ENCODE peak calls at places on chromosomes 5 and 9, in nine cellular contexts. V, N, J, X, E, K, Y, U and G are unnamed samples.

GRCh38 chr5:169663537-169663936 is 26.5 kb downstream of the DOCK2 start:
- DNase-seq in U (no peak), J (no peak), K (no peak), E (no peak), X (no peak), V (no peak), N (no peak), Y (no peak), G (no peak)

GRCh38 chr5:64680289-64680688 is 10.0 kb upstream of the SHISAL2B start:
- DNase-seq in Y (peak; percentile 20), V (no peak), K (peak; percentile 17), N (no peak), X (no peak), U (no peak), E (no peak), J (no peak), G (no peak)

GRCh38 chr5:107383414-107383813 is 287.3 kb downstream of the EFNA5 start:
- DNase-seq in Y (no peak), N (no peak), K (no peak), E (no peak), V (no peak), U (no peak), X (no peak), J (no peak), G (no peak)

GRCh38 chr5:140145818-140146522 is 20.2 kb downstream of the IGIP start:
- DNase-seq in K (peak; percentile 93), N (peak; percentile 61), Y (peak; percentile 76), U (peak; percentile 67), J (peak; percentile 64), E (peak; percentile 59), X (peak; percentile 69), V (peak; percentile 58), G (peak; percentile 57)

GRCh38 chr5:50415912-50416311 is 25.2 kb downstream of the EMB start:
- DNase-seq in E (no peak), Y (no peak), U (no peak), V (no peak), N (no peak), K (no peak), J (no peak), X (no peak), G (no peak)

GRCh38 chr5:56729488-56729887 is 85.9 kb upstream of the MAP3K1 start:
- DNase-seq in V (no peak), K (no peak), X (no peak), E (no peak), U (no peak), Y (no peak), N (no peak), J (no peak), G (no peak)

GRCh38 chr5:168356592-168356991 is 65.1 kb downstream of the WWC1 start:
- DNase-seq in Y (no peak), E (no peak), V (no peak), X (no peak), N (no peak), J (no peak), U (no peak), K (no peak), G (no peak)

GRCh38 chr5:140795259-140795641 is 598 bp downstream of the PCDHA2 start:
- DNase-seq in K (peak; percentile 54), X (no peak), V (no peak), Y (no peak), U (peak; percentile 7), N (no peak), E (no peak), J (no peak), G (no peak)

GRCh38 chr5:38105231-38105570 is 153.2 kb upstream of the EGFLAM start:
- DNase-seq in U (no peak), Y (no peak), J (no peak), X (no peak), V (no peak), E (no peak), N (no peak), K (no peak), G (no peak)

DNA sequence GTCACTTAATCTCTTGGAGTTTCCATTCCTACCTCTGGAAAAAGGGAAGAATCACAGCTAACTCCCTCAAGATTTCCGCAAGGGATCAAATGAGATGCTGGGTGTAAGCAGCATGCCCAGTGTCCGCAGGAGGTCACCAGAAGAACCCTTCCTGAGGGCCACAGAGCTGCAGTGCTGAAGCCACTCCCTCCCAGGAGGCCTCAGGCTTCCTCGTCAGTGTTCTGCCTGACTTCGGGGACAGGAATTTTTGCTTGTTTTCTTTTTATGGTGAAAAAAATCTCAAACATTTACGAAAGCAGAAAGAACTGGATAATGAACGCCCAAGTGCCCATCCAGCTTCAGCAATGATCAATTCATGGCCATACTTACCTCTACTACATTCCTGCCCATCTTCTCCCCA is 183.0 kb downstream of the CDK5RAP2 start:
- DNase-seq in U (no peak), N (no peak), X (no peak), K (no peak), J (no peak), E (no peak), V (no peak), Y (no peak), G (no peak)
- TF ChIP-seq CTCF in U (no peak), N (no peak), X (no peak), K (no peak), J (no peak), E (no peak), V (no peak), Y (no peak), G (no peak)

DNA sequence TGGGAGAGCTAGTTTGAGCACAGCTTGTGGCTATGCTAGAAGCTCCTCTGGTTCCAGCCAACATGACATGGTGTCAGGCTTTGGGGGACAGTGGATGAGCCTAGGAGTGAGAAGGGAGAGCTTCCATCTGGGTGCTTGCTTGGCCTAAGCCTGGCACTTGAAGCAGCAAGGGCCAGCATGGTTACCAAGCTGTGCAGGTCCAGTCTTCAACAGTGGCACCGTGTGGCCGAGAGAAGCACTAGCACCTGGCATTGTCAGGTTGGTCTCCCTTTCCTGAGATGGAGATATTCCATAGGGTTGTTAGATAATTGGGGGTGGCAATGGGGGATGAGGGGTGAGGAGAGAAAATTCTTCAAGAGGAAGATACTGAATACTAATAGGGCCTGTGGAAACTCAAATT is 261.9 kb downstream of the PBX3 start:
- DNase-seq in X (no peak), N (no peak), J (no peak), E (no peak), V (no peak), Y (peak; percentile 1), K (no peak), U (no peak), G (no peak)
- TF ChIP-seq CTCF in X (peak; percentile 43), N (peak; percentile 5), J (no peak), E (no peak), V (peak; percentile 22), Y (peak; percentile 19), K (no peak), U (peak; percentile 21), G (no peak)

GRCh38 chr5:3195991-3196390 is 399.6 kb upstream of the IRX1 start:
- DNase-seq in X (no peak), E (no peak), U (no peak), V (no peak), J (no peak), Y (no peak), N (no peak), K (no peak), G (no peak)

GRCh38 chr5:3199941-3200340 is 395.7 kb upstream of the IRX1 start:
- DNase-seq in X (no peak), E (no peak), Y (no peak), K (no peak), N (no peak), V (no peak), J (no peak), U (no peak), G (no peak)

GRCh38 chr5:3200356-3200755 is 395.3 kb upstream of the IRX1 start:
- DNase-seq in V (no peak), N (no peak), K (no peak), E (no peak), X (no peak), Y (no peak), J (no peak), U (no peak), G (no peak)

GRCh38 chr5:3197237-3197636 is 398.4 kb upstream of the IRX1 start:
- DNase-seq in N (no peak), K (no peak), Y (no peak), U (no peak), J (no peak), X (no peak), V (no peak), E (no peak), G (no peak)

GRCh38 chr5:3197699-3198098 is 397.9 kb upstream of the IRX1 start:
- DNase-seq in X (peak; percentile 53), E (no peak), K (peak; percentile 48), U (no peak), V (no peak), N (no peak), J (no peak), Y (no peak), G (peak; percentile 47)
- TF ChIP-seq CTCF in X (peak; percentile 26), E (no peak), K (no peak), U (no peak), V (no peak), N (no peak), J (no peak), Y (no peak), G (no peak)

GRCh38 chr5:174425964-174426290 is 298.5 kb upstream of the MSX2 start:
- DNase-seq in X (no peak), K (no peak), J (no peak), E (no peak), Y (no peak), U (no peak), N (no peak), V (no peak), G (peak; percentile 29)

GRCh38 chr5:174426388-174426787 is 298.0 kb upstream of the MSX2 start:
- DNase-seq in E (no peak), J (no peak), N (no peak), X (no peak), K (no peak), U (no peak), Y (no peak), V (no peak), G (no peak)

GRCh38 chr5:174423538-174423937 is 300.8 kb upstream of the MSX2 start:
- DNase-seq in U (no peak), J (no peak), K (no peak), E (no peak), N (no peak), V (no peak), X (no peak), Y (no peak), G (no peak)

GRCh38 chr5:174425271-174425963 is 299.0 kb upstream of the MSX2 start:
- DNase-seq in K (peak; percentile 20), V (no peak), N (no peak), Y (no peak), U (no peak), J (no peak), E (no peak), X (no peak), G (no peak)

GRCh38 chr5:174424219-174425053 is 299.9 kb upstream of the MSX2 start:
- DNase-seq in N (no peak), U (no peak), K (no peak), X (no peak), J (no peak), Y (no peak), V (peak; percentile 15), E (no peak), G (no peak)
- TF ChIP-seq CTCF in N (no peak), U (no peak), K (peak; percentile 44), X (no peak), J (no peak), Y (no peak), V (peak; percentile 31), E (no peak), G (no peak)

GRCh38 chr5:3599283-3600105 is 3.9 kb downstream of the IRX1 start:
- DNase-seq in N (no peak), E (no peak), J (no peak), U (no peak), X (no peak), K (no peak), V (no peak), Y (no peak), G (peak; percentile 58)
- TF ChIP-seq CTCF in N (no peak), E (no peak), J (no peak), U (no peak), X (peak; percentile 44), K (peak; percentile 27), V (no peak), Y (no peak), G (peak; percentile 36)